ENCODE peak calls at places on chromosomes 5 and 9, in five cellular contexts. J, T, I, F and W are unnamed samples.
A peak's percentile ranks its signal among the peaks of the same experiment; 100 is the strongest.

GRCh38 chr5:98927242-98927987 is 1.4 kb downstream of the CHD1 start:
- DNase-seq in T (peak; percentile 22), J (peak; percentile 82), I (peak; percentile 47), F (peak; percentile 43), W (no peak)

GRCh38 chr5:153884266-153884957 is 154.3 kb downstream of the FAM114A2 start:
- DNase-seq in T (no peak), I (no peak), J (no peak), F (no peak), W (no peak)

GRCh38 chr9:219670-220365 is 5.2 kb downstream of the DOCK8 start:
- DNase-seq in J (no peak), I (no peak), F (no peak), T (no peak), W (no peak)

GRCh38 chr9:136728548-136729123 is 14.1 kb downstream of the LCN10 start:
- DNase-seq in T (no peak), J (no peak), F (peak; percentile 56), I (no peak), W (no peak)

GRCh38 chr5:173232499-173233346 is 2.3 kb downstream of the NKX2-5 start:
- DNase-seq in I (no peak), F (no peak), T (no peak), J (peak; percentile 56), W (no peak)

GRCh38 chr5:20833081-20833627 is 845.2 kb upstream of the CDH18 start:
- DNase-seq in I (no peak), F (no peak), T (no peak), J (no peak), W (no peak)

GRCh38 chr5:137737349-137738256 is 1.7 kb upstream of the KLHL3 start:
- DNase-seq in F (no peak), J (no peak), I (peak; percentile 20), T (no peak), W (peak; percentile 47)

GRCh38 chr5:169649486-169649885 is 12.4 kb downstream of the DOCK2 start:
- DNase-seq in F (no peak), J (no peak), T (no peak), I (no peak), W (no peak)

GRCh38 chr5:41637869-41638268 is 127.5 kb upstream of the PLCXD3 start:
- DNase-seq in I (no peak), F (peak; percentile 3), J (no peak), T (no peak), W (no peak)

GRCh38 chr9:91143642-91144041 is 218.1 kb downstream of the AUH start:
- DNase-seq in I (no peak), T (no peak), J (no peak), F (no peak), W (no peak)

GRCh38 chr5:148968311-148968710 is 94.6 kb downstream of the SH3TC2 start:
- DNase-seq in J (no peak), T (no peak), I (no peak), F (no peak), W (no peak)

GRCh38 chr5:176901260-176902101 is 2.3 kb upstream of the HK3 start:
- DNase-seq in I (no peak), T (no peak), F (no peak), J (no peak), W (no peak)

GRCh38 chr5:181163487-181164075 is 16.2 kb downstream of the OR2V2 start:
- DNase-seq in J (no peak), F (peak; percentile 56), I (no peak), T (no peak), W (no peak)
- H3K4me3 ChIP-seq in J (peak overlapping the region; percentile 17), F (no peak overlapping the region), I (no peak overlapping the region), T (no peak overlapping the region), W (no peak overlapping the region)

DNA sequence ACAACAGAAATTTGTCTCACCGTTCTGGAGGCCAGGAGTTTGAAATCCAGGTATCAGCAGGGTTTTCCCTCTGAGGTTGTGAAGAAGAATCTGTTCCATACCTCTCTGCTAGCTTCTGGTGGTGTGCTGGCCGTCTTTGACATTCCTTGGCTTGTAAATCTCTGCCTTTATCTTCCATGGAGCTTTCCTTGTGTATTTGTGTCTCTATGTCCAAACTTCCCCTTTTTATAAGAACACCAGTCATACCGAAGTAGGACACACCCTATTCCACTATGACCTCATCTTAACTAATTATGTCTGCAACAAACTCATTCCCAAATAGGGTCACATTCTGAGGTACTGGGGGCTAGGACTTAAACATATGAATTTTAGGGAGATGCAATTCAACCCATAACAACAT is 38.3 kb downstream of the PRKACG start:
- DNase-seq in I (no peak), F (no peak), T (no peak), J (no peak), W (no peak)
- TF ChIP-seq POLR2A in I (no peak), F (no peak), T (no peak), J (no peak), W (no peak)

GRCh38 chr5:72507360-72508238 is at the start of gene ZNF366:
- DNase-seq in T (no peak), J (no peak), F (no peak), I (no peak), W (no peak)
- H3K4me3 ChIP-seq in T (peak within 1 kb of the TSS; percentile 34), J (peak within 1 kb of the TSS; percentile 61), F (no peak within 1 kb of the TSS), I (no peak within 1 kb of the TSS), W (no peak within 1 kb of the TSS)

GRCh38 chr5:172194985-172195774 is 1.2 kb downstream of the EFCAB9 start:
- DNase-seq in J (no peak), T (no peak), I (no peak), F (no peak), W (no peak)
- TF ChIP-seq POLR2A in J (no peak), T (no peak), I (no peak), F (no peak), W (no peak)

GRCh38 chr5:146007973-146008372 is 71.6 kb downstream of the SH3RF2 start:
- DNase-seq in I (no peak), T (no peak), F (no peak), J (no peak), W (no peak)
- H3K4me3 ChIP-seq in I (no peak overlapping the region), T (no peak overlapping the region), F (no peak overlapping the region), J (no peak overlapping the region), W (no peak overlapping the region)

DNA sequence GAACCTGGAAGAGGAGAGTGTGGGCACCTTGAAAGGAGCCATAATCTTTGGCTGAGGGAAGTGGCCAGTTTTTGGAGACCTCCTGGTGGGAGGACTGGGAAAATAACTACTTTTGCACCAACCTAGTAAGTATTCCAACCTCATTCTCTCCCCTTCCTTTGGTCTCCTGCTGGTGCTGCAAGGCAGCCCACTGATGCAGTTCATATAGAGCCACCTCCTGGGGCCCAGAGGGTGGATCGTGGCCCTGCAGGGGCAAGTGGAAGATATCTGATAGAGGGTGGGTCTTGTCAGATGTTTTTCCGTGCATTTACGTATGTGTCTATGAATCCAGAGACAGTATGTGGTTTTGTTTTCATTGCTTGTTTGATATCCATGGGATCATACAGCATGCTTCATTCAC is 172.8 kb upstream of the PITX1 start:
- DNase-seq in I (no peak), J (no peak), T (no peak), F (no peak), W (no peak)
- TF ChIP-seq POLR2A in I (no peak), J (no peak), T (no peak), F (no peak), W (no peak)

GRCh38 chr9:99823392-99824377 is 2.0 kb downstream of the NR4A3 start:
- DNase-seq in F (peak; percentile 34), J (peak; percentile 88), T (no peak), I (peak; percentile 46), W (peak; percentile 56)

GRCh38 chr9:99821187-99822095 is at the start of gene NR4A3:
- DNase-seq in J (peak; percentile 95), F (peak; percentile 98), T (peak; percentile 92), I (peak; percentile 94), W (peak; percentile 91)

GRCh38 chr9:99822096-99822595 is 461 bp downstream of the NR4A3 start:
- DNase-seq in I (no peak), F (no peak), J (peak; percentile 93), T (peak; percentile 24), W (peak; percentile 57)

GRCh38 chr9:99824378-99825157 is 2.9 kb downstream of the NR4A3 start:
- DNase-seq in T (no peak), I (peak; percentile 35), J (peak; percentile 90), F (no peak), W (peak; percentile 59)

GRCh38 chr9:99822596-99823391 is 1.1 kb downstream of the NR4A3 start:
- DNase-seq in F (peak; percentile 62), T (no peak), I (peak; percentile 37), J (peak; percentile 85), W (peak; percentile 62)
- H3K4me3 ChIP-seq in F (peak overlapping the region; percentile 67), T (peak overlapping the region; percentile 72), I (peak overlapping the region; percentile 81), J (peak overlapping the region; percentile 75), W (peak overlapping the region; percentile 81)